ENCODE peak calls at places on chromosomes 3 and 15, in five cellular contexts. H, V, K, Q and Y are unnamed samples. For H3K27me3 and H3K4me1, the result is how much of the 10 kb centered on the place peaks cover.

GRCh38 chr15:69289312-69290146 is 9.2 kb upstream of the PAQR5 start:
- DNase-seq in H (no peak), V (no peak), K (peak), Q (no peak), Y (no peak)

GRCh38 chr15:26670116-26670515 is 102.8 kb downstream of the GABRB3 start:
- DNase-seq in H (no peak), V (no peak), K (no peak), Q (no peak), Y (no peak)

GRCh38 chr3:12660196-12660595 is 3.7 kb downstream of the RAF1 start:
- DNase-seq in H (no peak), V (no peak), K (no peak), Q (no peak), Y (no peak)

GRCh38 chr15:76012021-76012551 is at the start of gene NRG4:
- DNase-seq in H (peak), V (no peak), K (no peak), Q (no peak), Y (peak)

GRCh38 chr3:38583688-38584087 is 65.8 kb downstream of the SCN5A start:
- DNase-seq in H (no peak), V (no peak), K (no peak), Q (peak), Y (no peak)

GRCh38 chr3:133157716-133158115 is 119.5 kb downstream of the TMEM108 start:
- DNase-seq in H (no peak), V (no peak), K (no peak), Q (no peak), Y (no peak)

GRCh38 chr15:51184637-51185036 is 89.9 kb upstream of the TNFAIP8L3 start:
- DNase-seq in H (no peak), V (no peak), K (no peak), Q (no peak), Y (no peak)

GRCh38 chr3:196288141-196288460 is 575 bp upstream of the PCYT1A start:
- DNase-seq in H (peak), V (no peak), K (no peak), Q (no peak), Y (no peak)

GRCh38 chr3:130894130-130894872 is 417 bp downstream of the ATP2C1 start:
- DNase-seq in H (peak), V (peak), K (peak), Q (peak), Y (peak)

GRCh38 chr3:37987315-37987697 is 3.3 kb upstream of the VILL start:
- DNase-seq in H (no peak), V (no peak), K (no peak), Q (peak), Y (no peak)

GRCh38 chr3:49867871-49868321 is 1.8 kb downstream of the CAMKV start:
- DNase-seq in H (peak), V (no peak), K (no peak), Q (no peak), Y (peak)

GRCh38 chr3:195150194-195151118 is 120.5 kb downstream of the XXYLT1 start:
- DNase-seq in H (peak), V (no peak), K (peak), Q (peak), Y (no peak)

GRCh38 chr3:45760878-45761711 is 35.2 kb downstream of the SLC6A20 start:
- DNase-seq in H (peak), V (peak), K (no peak), Q (no peak), Y (peak)

GRCh38 chr3:188746291-188746783 is 425.4 kb upstream of the TPRG1 start:
- DNase-seq in H (peak), V (no peak), K (no peak), Q (no peak), Y (no peak)

GRCh38 chr3:26353052-26353451 is 269.5 kb upstream of the LRRC3B start:
- DNase-seq in H (no peak), V (no peak), K (no peak), Q (no peak), Y (no peak)

GRCh38 chr3:179410999-179411398 is 40.3 kb downstream of the GNB4 start:
- DNase-seq in H (no peak), V (no peak), K (no peak), Q (no peak), Y (no peak)

GRCh38 chr15:99566157-99566900 is 545 bp downstream of the MEF2A start:
- DNase-seq in H (no peak), V (peak), K (peak), Q (peak), Y (peak)

GRCh38 chr15:60704717-60705116 is 225.8 kb upstream of the ICE2 start:
- DNase-seq in H (no peak), V (no peak), K (no peak), Q (no peak), Y (no peak)

GRCh38 chr15:52031542-52031941 is 12.5 kb downstream of the MAPK6 start:
- DNase-seq in H (no peak), V (no peak), K (no peak), Q (no peak), Y (no peak)

GRCh38 chr3:123019591-123019990 is 8.0 kb downstream of the SEMA5B start:
- DNase-seq in H (no peak), V (no peak), K (no peak), Q (no peak), Y (no peak)

GRCh38 chr3:9569054-9569453 is 15.4 kb upstream of the LHFPL4 start:
- DNase-seq in H (no peak), V (no peak), K (no peak), Q (no peak), Y (no peak)

GRCh38 chr3:115401298-115401697 is 222.0 kb upstream of the GAP43 start:
- DNase-seq in H (peak), V (no peak), K (no peak), Q (no peak), Y (no peak)

GRCh38 chr3:100402150-100402706 is 889 bp downstream of the LNP1 start:
- DNase-seq in H (peak), V (no peak), K (no peak), Q (no peak), Y (peak)

GRCh38 chr3:19216669-19217337 is 68.5 kb downstream of the KCNH8 start:
- DNase-seq in H (no peak), V (no peak), K (peak), Q (no peak), Y (no peak)

GRCh38 chr3:197458179-197458707 is 97.5 kb downstream of the BDH1 start:
- DNase-seq in H (no peak), V (no peak), K (peak), Q (peak), Y (peak)

GRCh38 chr3:32855350-32855953 is 37.7 kb downstream of the TRIM71 start:
- DNase-seq in H (no peak), V (no peak), K (no peak), Q (no peak), Y (no peak)

GRCh38 chr3:195226900-195227447 is 44.0 kb downstream of the XXYLT1 start:
- DNase-seq in H (peak), V (no peak), K (peak), Q (no peak), Y (no peak)

GRCh38 chr15:60520825-60521368 is 42.0 kb upstream of the ICE2 start:
- DNase-seq in H (peak), V (peak), K (peak), Q (peak), Y (peak)

GRCh38 chr3:182972387-182972786 is 8.0 kb downstream of the DCUN1D1 start:
- DNase-seq in H (no peak), V (no peak), K (no peak), Q (no peak), Y (no peak)

GRCh38 chr15:77473328-77473727 is 52.6 kb downstream of the HMG20A start:
- DNase-seq in H (no peak), V (no peak), K (no peak), Q (no peak), Y (no peak)

GRCh38 chr3:73661262-73661661 is 36.5 kb upstream of the PDZRN3 start:
- DNase-seq in H (peak), V (no peak), K (no peak), Q (no peak), Y (no peak)

GRCh38 chr3:197216914-197217313 is 81.5 kb downstream of the DLG1 start:
- DNase-seq in H (peak), V (no peak), K (no peak), Q (no peak), Y (no peak)

GRCh38 chr15:51119120-51119519 is 24.4 kb upstream of the TNFAIP8L3 start:
- DNase-seq in H (no peak), V (no peak), K (no peak), Q (no peak), Y (no peak)

GRCh38 chr3:151155409-151156128 is 47.4 kb downstream of the GPR171 start:
- DNase-seq in H (no peak), V (no peak), K (no peak), Q (no peak), Y (no peak)

GRCh38 chr3:170352936-170353335 is 4.6 kb upstream of the SKIL start:
- DNase-seq in H (no peak), V (no peak), K (no peak), Q (no peak), Y (no peak)

GRCh38 chr3:98893740-98894139 is 7.8 kb downstream of the DCBLD2 start:
- DNase-seq in H (no peak), V (no peak), K (no peak), Q (no peak), Y (no peak)

GRCh38 chr3:141426404-141427034 is 58.2 kb downstream of the ZBTB38 start:
- DNase-seq in H (peak), V (no peak), K (peak), Q (peak), Y (peak)

GRCh38 chr15:101499863-101500713 is 10.6 kb upstream of the PCSK6 start:
- DNase-seq in H (no peak), V (no peak), K (no peak), Q (no peak), Y (no peak)
- H3K27me3 ChIP-seq in H (under half), V (under half), K (under half), Q (under half), Y (under half)

DNA sequence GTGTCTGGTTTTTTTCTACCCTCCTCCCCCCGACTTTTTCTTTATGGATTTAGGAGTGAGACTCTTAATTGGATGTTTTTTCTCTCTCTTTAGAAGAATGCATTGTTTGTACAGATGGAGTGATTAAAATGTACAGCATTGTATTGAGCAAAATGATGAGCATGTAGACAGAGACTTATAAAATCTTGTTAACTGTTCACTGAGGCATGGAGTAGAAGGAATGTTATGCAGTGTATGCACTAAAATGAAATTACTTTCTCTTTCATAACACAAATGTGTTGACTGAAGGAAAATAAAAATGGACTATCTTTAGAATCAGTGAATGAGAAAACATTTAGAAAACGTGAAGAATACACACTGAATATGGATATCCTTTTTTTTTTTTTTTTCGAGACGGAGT is 39.8 kb downstream of the ZFAND6 start:
- DNase-seq in H (no peak), V (no peak), K (no peak), Q (no peak), Y (no peak)
- H3K4me3 ChIP-seq in H (no peak), V (no peak), K (no peak), Q (no peak), Y (no peak)

GRCh38 chr15:43052860-43053259 is 53.0 kb downstream of the UBR1 start:
- DNase-seq in H (no peak), V (no peak), K (no peak), Q (no peak), Y (no peak)

DNA sequence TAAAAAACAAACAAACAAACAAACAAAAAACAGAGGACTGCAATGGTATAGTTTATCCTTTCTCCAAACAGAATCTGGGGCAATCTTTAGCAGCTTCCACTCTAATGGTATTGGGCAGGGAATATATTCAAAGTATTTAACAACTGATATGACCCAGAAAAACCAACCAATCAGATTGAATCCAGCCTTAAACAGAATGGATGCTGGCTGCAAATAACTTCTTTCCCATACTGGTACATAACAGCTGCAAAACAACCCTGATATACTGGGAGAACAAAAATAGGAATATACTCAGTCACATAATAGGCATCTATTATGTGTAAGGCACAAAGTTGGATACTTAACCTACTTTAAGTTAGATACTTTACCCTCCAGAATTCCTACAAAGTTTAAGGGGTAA is 49.1 kb downstream of the UBR1 start:
- DNase-seq in H (no peak), V (no peak), K (no peak), Q (no peak), Y (no peak)
- H3K4me1 ChIP-seq in H (under half), V (under half), K (under half), Q (under half), Y (under half)

GRCh38 chr15:70429323-70429722 is 331.6 kb upstream of the TLE3 start:
- DNase-seq in H (no peak), V (no peak), K (no peak), Q (no peak), Y (no peak)

GRCh38 chr15:70428211-70428822 is 330.6 kb upstream of the TLE3 start:
- DNase-seq in H (no peak), V (no peak), K (no peak), Q (no peak), Y (no peak)

GRCh38 chr15:70426065-70426821 is 328.5 kb upstream of the TLE3 start:
- DNase-seq in H (peak), V (no peak), K (no peak), Q (no peak), Y (no peak)

GRCh38 chr15:70427120-70427519 is 329.4 kb upstream of the TLE3 start:
- DNase-seq in H (peak), V (no peak), K (no peak), Q (no peak), Y (no peak)

GRCh38 chr15:70427531-70428120 is 329.9 kb upstream of the TLE3 start:
- DNase-seq in H (no peak), V (no peak), K (no peak), Q (no peak), Y (no peak)
- H3K27me3 ChIP-seq in H (under half), V (under half), K (under half), Q (under half), Y (under half)

GRCh38 chr15:58598829-58599210 is 150.7 kb downstream of the ADAM10 start:
- DNase-seq in H (no peak), V (no peak), K (no peak), Q (no peak), Y (no peak)
- H3K4me3 ChIP-seq in H (no peak), V (no peak), K (no peak), Q (no peak), Y (no peak)

GRCh38 chr3:139306078-139306477 is 37.7 kb upstream of the MRPS22 start:
- DNase-seq in H (no peak), V (no peak), K (no peak), Q (no peak), Y (no peak)

GRCh38 chr3:139309046-139309660 is 34.7 kb upstream of the MRPS22 start:
- DNase-seq in H (no peak), V (no peak), K (no peak), Q (no peak), Y (no peak)

GRCh38 chr3:139307072-139307491 is 36.7 kb upstream of the MRPS22 start:
- DNase-seq in H (no peak), V (no peak), K (no peak), Q (no peak), Y (no peak)

GRCh38 chr3:139308156-139309017 is 35.4 kb upstream of the MRPS22 start:
- DNase-seq in H (no peak), V (no peak), K (no peak), Q (no peak), Y (no peak)

DNA sequence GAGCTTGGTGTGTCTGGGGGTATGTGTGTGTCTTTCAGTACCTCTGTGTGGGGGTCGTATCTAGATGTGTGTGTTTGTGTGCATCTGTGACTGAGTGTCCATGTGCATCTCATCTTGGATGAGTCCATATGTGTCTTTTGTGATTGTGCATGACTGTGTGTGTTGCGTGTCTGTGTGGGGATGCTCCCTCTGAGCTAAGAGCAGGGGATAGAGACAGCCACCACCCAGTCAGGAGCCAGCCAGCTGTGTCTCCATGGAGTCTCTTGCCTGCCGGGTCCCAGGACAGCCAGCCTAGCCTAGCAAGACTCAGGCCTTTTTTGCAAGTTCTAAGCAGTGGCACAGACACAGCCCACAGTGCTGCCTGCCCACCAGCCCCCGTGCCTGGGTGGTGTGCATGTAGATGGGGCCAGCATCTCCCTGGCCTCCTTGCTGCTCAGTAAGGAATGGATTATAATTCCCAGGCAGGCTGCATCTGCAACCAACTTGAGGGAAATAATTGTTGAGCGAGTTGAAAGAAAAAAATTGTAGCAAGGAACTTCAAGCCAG is 36.1 kb upstream of the MRPS22 start:
- DNase-seq in H (no peak), V (no peak), K (no peak), Q (no peak), Y (no peak)
- H3K4me1 ChIP-seq in H (under half), V (under half), K (under half), Q (under half), Y (under half)